ENCODE peak calls at places on chromosomes 5 and 9, in seven cellular contexts. I, T, B, G, W, L and E are unnamed samples. For H3K4me1, the result is how much of the 10 kb centered on the place peaks cover.

GRCh38 chr5:17441351-17441750 is 56.7 kb upstream of the TAF11L2 start:
- DNase-seq in G (no peak), I (no peak), L (peak), T (no peak), B (no peak), W (no peak), E (no peak)

GRCh38 chr5:78731884-78732283 is 83.3 kb upstream of the LHFPL2 start:
- DNase-seq in I (no peak), T (no peak), B (no peak), L (peak), G (no peak), W (no peak), E (no peak)

GRCh38 chr9:16553869-16554540 is 316.5 kb downstream of the BNC2 start:
- DNase-seq in L (no peak), I (no peak), T (no peak), B (no peak), W (no peak), G (no peak), E (no peak)

GRCh38 chr9:104093162-104093561 is 947 bp upstream of the SMC2 start:
- DNase-seq in L (no peak), B (no peak), W (no peak), I (no peak), G (no peak), T (no peak), E (no peak)

GRCh38 chr5:159031915-159032314 is 67.8 kb downstream of the EBF1 start:
- DNase-seq in B (no peak), G (no peak), T (no peak), W (no peak), I (no peak), L (no peak), E (no peak)

GRCh38 chr9:22469928-22470544 is 23.4 kb downstream of the DMRTA1 start:
- DNase-seq in W (no peak), I (peak), B (no peak), T (peak), L (peak), G (no peak), E (no peak)

GRCh38 chr5:135451581-135452360 is at the start of gene TIFAB:
- DNase-seq in T (no peak), I (no peak), B (no peak), L (no peak), W (no peak), G (peak), E (no peak)

GRCh38 chr5:133048993-133049725 is 2.7 kb upstream of the HSPA4 start:
- DNase-seq in B (no peak), I (no peak), L (no peak), G (no peak), W (no peak), T (no peak), E (no peak)

GRCh38 chr5:59039003-59039295 is 456.1 kb downstream of the RAB3C start:
- DNase-seq in B (no peak), G (no peak), T (no peak), I (no peak), L (no peak), W (no peak), E (no peak)

GRCh38 chr5:67395790-67396418 is 199.3 kb upstream of the CD180 start:
- DNase-seq in G (no peak), W (no peak), I (no peak), L (no peak), B (no peak), T (no peak), E (no peak)
- TF ChIP-seq CTCF in G (no peak), W (no peak), I (no peak), L (no peak), B (no peak), T (no peak), E (no peak)

DNA sequence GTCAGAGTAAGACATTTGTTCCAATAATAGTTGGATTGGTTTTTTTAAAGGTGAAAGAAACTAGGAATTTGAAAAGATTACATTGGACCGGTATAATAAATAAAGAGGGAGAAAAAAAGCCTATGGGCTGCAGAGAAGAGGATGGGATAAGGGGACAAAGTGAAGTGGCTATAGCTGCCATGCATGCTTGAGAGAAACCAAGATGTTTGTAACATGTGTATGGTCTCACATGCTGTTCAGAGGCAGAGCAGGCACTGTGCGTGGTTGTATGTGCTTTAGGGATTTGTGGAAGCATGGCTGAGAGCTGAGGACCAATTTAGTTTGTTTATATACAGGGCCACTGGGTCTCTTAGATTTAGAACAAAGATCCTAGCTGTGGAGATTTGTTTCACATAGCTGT is 32.7 kb downstream of the LNPEP start:
- DNase-seq in L (no peak), B (no peak), I (no peak), G (no peak), T (no peak), W (no peak), E (no peak)
- H3K4me1 ChIP-seq in L (under half), B (under half), I (under half), G (under half), T (under half), W (under half), E (under half)

GRCh38 chr5:139422307-139422893 is 16.9 kb downstream of the DNAJC18 start:
- DNase-seq in B (no peak), I (no peak), W (peak), T (peak), G (no peak), L (peak), E (no peak)
- TF ChIP-seq POLR2A in B (no peak), I (no peak), W (no peak), T (no peak), G (no peak), L (no peak), E (no peak)

DNA sequence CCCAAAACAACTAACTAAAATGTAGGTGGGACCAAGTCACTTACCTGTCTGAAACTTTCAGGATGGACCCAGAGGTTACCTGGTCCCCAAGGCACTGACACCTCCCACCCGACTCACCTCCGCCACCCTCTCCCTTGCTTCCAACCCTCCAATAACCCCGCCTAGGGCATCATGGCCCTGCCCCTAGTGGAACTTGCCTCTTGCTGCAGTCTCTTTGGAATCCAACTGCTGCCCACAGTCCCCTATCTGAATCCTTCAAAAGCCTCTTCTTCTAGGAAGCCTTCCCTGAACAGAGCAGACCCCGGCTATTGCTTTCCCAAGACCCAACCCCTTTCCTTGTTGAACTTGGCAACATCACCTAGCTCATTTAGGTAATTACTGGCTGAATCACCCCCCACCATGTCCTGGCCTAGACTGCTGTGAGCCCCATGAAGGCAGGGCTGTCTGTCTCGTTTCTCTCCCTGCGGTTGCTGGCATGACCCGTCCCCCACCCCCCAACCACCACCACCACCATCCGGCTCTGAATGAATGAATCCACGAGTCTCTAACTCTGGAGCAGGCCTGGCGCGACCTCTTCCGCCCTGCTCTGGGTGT is 9.4 kb downstream of the CRB2 start:
- DNase-seq in I (no peak), G (no peak), B (no peak), L (peak), T (no peak), W (no peak), E (no peak)
- TF ChIP-seq CTCF in I (no peak), G (no peak), B (no peak), L (no peak), T (no peak), W (peak), E (no peak)

DNA sequence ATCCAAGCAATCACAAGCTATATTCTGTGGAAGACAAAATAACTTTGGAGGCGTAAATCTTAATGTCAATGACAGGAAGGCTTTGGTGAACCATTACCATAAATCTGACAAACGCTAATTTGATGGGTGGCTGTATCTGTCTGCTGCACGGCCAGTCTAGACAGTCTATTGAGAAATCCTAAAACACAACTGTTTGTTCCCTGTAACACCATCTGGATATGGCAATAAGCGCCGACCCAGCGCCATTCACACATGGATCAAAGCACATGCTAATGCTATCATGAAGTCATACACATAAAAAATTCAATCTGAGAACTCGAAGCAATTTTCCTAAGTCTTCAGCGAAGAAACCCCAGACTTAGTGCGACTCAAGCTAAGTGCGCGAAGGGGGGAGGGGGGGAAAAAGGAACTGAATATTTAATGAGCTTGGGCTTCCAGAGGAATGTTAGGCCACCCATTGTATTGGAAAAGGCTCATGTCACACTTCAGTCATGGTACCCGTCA is 95.1 kb downstream of the ARL15 start:
- DNase-seq in B (no peak), I (no peak), L (no peak), T (no peak), G (no peak), W (no peak), E (no peak)
- H3K4me1 ChIP-seq in B (under half), I (under half), L (under half), T (under half), G (under half), W (under half), E (under half)